ENCODE peak calls at places on chromosomes 5 and 9, in five cellular contexts. A, I, J, Z and D are unnamed samples.

GRCh38 chr5:148542812-148543211 is 111.5 kb downstream of the HTR4 start:
- DNase-seq in A (no peak), I (no peak), J (no peak), Z (no peak), D (no peak)

GRCh38 chr9:69976165-69976564 is 67.5 kb upstream of the MAMDC2 start:
- DNase-seq in A (no peak), I (no peak), J (no peak), Z (no peak), D (no peak)

GRCh38 chr5:154620406-154620805 is 134.8 kb upstream of the LARP1 start:
- DNase-seq in A (no peak), I (no peak), J (no peak), Z (no peak), D (no peak)

GRCh38 chr9:122168356-122168755 is 8.6 kb downstream of the MORN5 start:
- DNase-seq in A (no peak), I (no peak), J (no peak), Z (no peak), D (no peak)

GRCh38 chr5:38046093-38046492 is 206.3 kb upstream of the GDNF start:
- DNase-seq in A (no peak), I (no peak), J (no peak), Z (no peak), D (no peak)

GRCh38 chr9:128902351-128903078 is 18.3 kb upstream of the PHYHD1 start:
- DNase-seq in A (no peak), I (peak; percentile 86), J (no peak), Z (peak; percentile 85), D (peak; percentile 81)

GRCh38 chr5:128082551-128083032 is 974 bp upstream of the SLC12A2 start:
- DNase-seq in A (no peak), I (no peak), J (no peak), Z (no peak), D (no peak)

GRCh38 chr9:561430-561829 is 280.1 kb upstream of the DMRT1 start:
- DNase-seq in A (no peak), I (no peak), J (no peak), Z (no peak), D (no peak)

GRCh38 chr9:77533678-77534077 is 114.4 kb downstream of the GNA14 start:
- DNase-seq in A (no peak), I (no peak), J (no peak), Z (no peak), D (no peak)

GRCh38 chr9:133955821-133956411 is 36.2 kb downstream of the VAV2 start:
- DNase-seq in A (no peak), I (peak; percentile 19), J (no peak), Z (peak; percentile 76), D (peak; percentile 68)

GRCh38 chr5:74028976-74029375 is 403.0 kb downstream of the ARHGEF28 start:
- DNase-seq in A (no peak), I (no peak), J (no peak), Z (no peak), D (no peak)

GRCh38 chr9:111825468-111826145 is 30.9 kb upstream of the SHOC1 start:
- DNase-seq in A (no peak), I (no peak), J (no peak), Z (no peak), D (no peak)

GRCh38 chr5:125083932-125084331 is 337.5 kb upstream of the ZNF608 start:
- DNase-seq in A (no peak), I (no peak), J (no peak), Z (no peak), D (no peak)

GRCh38 chr9:92612816-92613215 is 57.1 kb downstream of the IPPK start:
- DNase-seq in A (no peak), I (no peak), J (no peak), Z (no peak), D (no peak)

GRCh38 chr5:775960-776861 is 8.3 kb downstream of the ZDHHC11B start:
- DNase-seq in A (peak; percentile 23), I (no peak), J (peak; percentile 46), Z (peak; percentile 13), D (peak; percentile 33)